ENCODE peak calls at places on chromosomes 4 and X, in four cellular contexts. T is fibroblast of the aortic adventitia, A is SJSA1, B is mucosa of gallbladder. W is an unnamed sample.

GRCh38 chr4:156685308-156685707 is 286.3 kb downstream of the PDGFC start:
- DNase-seq in A (no peak), T (no peak), B (no peak), W (no peak)

GRCh38 chr4:45647823-45648222 is 476.0 kb downstream of the GABRG1 start:
- DNase-seq in B (no peak), T (no peak), A (no peak), W (no peak)

GRCh38 chr4:145011636-145012035 is 86.4 kb downstream of the ANAPC10 start:
- DNase-seq in T (peak; percentile 41), A (no peak), B (no peak), W (no peak)

GRCh38 chr4:140688711-140689598 is 67.2 kb downstream of the TBC1D9 start:
- DNase-seq in B (no peak), A (peak; percentile 14), T (peak; percentile 16), W (no peak)

GRCh38 chr4:110172972-110173371 is 25.4 kb downstream of the ELOVL6 start:
- DNase-seq in B (no peak), T (no peak), A (no peak), W (no peak)

GRCh38 chr4:124290678-124291077 is 421.9 kb downstream of the ANKRD50 start:
- DNase-seq in A (no peak), T (no peak), B (no peak), W (no peak)

GRCh38 chr4:145756244-145756643 is 76.3 kb downstream of the C4orf51 start:
- DNase-seq in B (no peak), T (no peak), A (no peak), W (no peak)

GRCh38 chrX:111282991-111283390 is 12.7 kb upstream of the CAPN6 start:
- DNase-seq in B (no peak), T (no peak), A (no peak), W (no peak)

GRCh38 chr4:174592985-174593335 is 70.7 kb upstream of the HPGD start:
- DNase-seq in B (no peak), T (peak; percentile 64), A (peak; percentile 48), W (no peak)

GRCh38 chrX:109350621-109351020 is 131.3 kb downstream of the GUCY2F start:
- DNase-seq in T (no peak), B (no peak), A (no peak), W (no peak)

GRCh38 chr4:87150498-87151261 is 69.7 kb downstream of the KLHL8 start:
- DNase-seq in B (peak; percentile 69), T (peak; percentile 80), A (peak; percentile 74), W (peak; percentile 87)

GRCh38 chr4:38385286-38386010 is 278.6 kb upstream of the KLF3 start:
- DNase-seq in B (peak; percentile 57), A (no peak), T (peak; percentile 83), W (no peak)

GRCh38 chr4:186342582-186342981 is 76.6 kb downstream of the F11 start:
- DNase-seq in A (peak; percentile 36), T (no peak), B (no peak), W (no peak)

GRCh38 chr4:100462206-100462605 is 55.6 kb downstream of the EMCN start:
- DNase-seq in A (no peak), T (peak; percentile 28), B (no peak), W (no peak)

GRCh38 chrX:110836982-110837381 is 41.4 kb upstream of the CHRDL1 start:
- DNase-seq in T (no peak), B (no peak), A (no peak), W (no peak)

GRCh38 chr4:189341881-189342280 is 598.8 kb upstream of the FRG1 start:
- DNase-seq in B (no peak), T (no peak), A (no peak), W (no peak)

GRCh38 chr4:105191621-105192210 is 45.0 kb downstream of the TET2 start:
- DNase-seq in A (no peak), T (no peak), B (no peak), W (peak; percentile 67)

GRCh38 chrX:151448509-151448908 is 51.5 kb downstream of the VMA21 start:
- DNase-seq in B (no peak), A (no peak), T (no peak), W (no peak)

GRCh38 chr4:7625073-7625472 is 190.3 kb upstream of the PSAPL1 start:
- DNase-seq in T (peak; percentile 25), A (no peak), B (no peak), W (no peak)

GRCh38 chr4:99875073-99875472 is 19.2 kb downstream of the LAMTOR3 start:
- DNase-seq in T (no peak), B (no peak), A (no peak), W (no peak)

GRCh38 chrX:100663651-100664050 is 19.7 kb downstream of the SRPX2 start:
- DNase-seq in B (no peak), A (no peak), T (no peak), W (no peak)

GRCh38 chr4:39048291-39048690 is 13.7 kb upstream of the KLHL5 start:
- DNase-seq in A (no peak), B (no peak), T (peak; percentile 9), W (peak; percentile 28)

GRCh38 chr4:120965938-120966337 is 43.4 kb upstream of the PRDM5 start:
- DNase-seq in A (no peak), B (no peak), T (no peak), W (no peak)

GRCh38 chrX:74578137-74578536 is 36.3 kb downstream of the RLIM start:
- DNase-seq in B (no peak), A (no peak), T (no peak), W (no peak)

GRCh38 chr4:140947507-140947906 is 185.8 kb downstream of the RNF150 start:
- DNase-seq in A (no peak), T (no peak), B (peak; percentile 25), W (peak; percentile 32)

GRCh38 chr4:121154103-121154515 is 10.0 kb downstream of the TNIP3 start:
- DNase-seq in A (no peak), B (no peak), T (no peak), W (no peak)

GRCh38 chr4:186651181-186651603 is 72.5 kb downstream of the FAT1 start:
- DNase-seq in B (no peak), T (no peak), A (no peak), W (no peak)

GRCh38 chr4:3679851-3680311 is 86.3 kb upstream of the ADRA2C start:
- DNase-seq in A (no peak), T (no peak), B (no peak), W (no peak)

W was measured in endothelial cell of umbilical vein.